ENCODE peak calls at places on chromosomes 6 and 20, in five cellular contexts. One of them, this sample, is unnamed.
A peak's percentile ranks its signal among the peaks of the same experiment; 100 is the strongest.

GRCh38 chr6:161748535-161749386 is 474.9 kb upstream of the AGPAT4 start:
- DNase-seq in left ventricle myocardium inferior: peak; percentile 29
- DNase-seq in fibroblast of lung: peak; percentile 33
- DNase-seq in esophagus squamous epithelium: no peak
- DNase-seq in HL-60: no peak
- DNase-seq in this sample: no peak

GRCh38 chr6:48213076-48213788 is 102.2 kb upstream of the PTCHD4 start:
- DNase-seq in fibroblast of lung: no peak
- DNase-seq in left ventricle myocardium inferior: no peak
- DNase-seq in HL-60: no peak
- DNase-seq in esophagus squamous epithelium: no peak
- DNase-seq in this sample: no peak

GRCh38 chr6:79158856-79159516 is 75.5 kb downstream of the HMGN3 start:
- DNase-seq in fibroblast of lung: no peak
- DNase-seq in esophagus squamous epithelium: no peak
- DNase-seq in HL-60: no peak
- DNase-seq in left ventricle myocardium inferior: no peak
- DNase-seq in this sample: no peak

GRCh38 chr6:161639772-161640171 is 365.9 kb upstream of the AGPAT4 start:
- DNase-seq in HL-60: no peak
- DNase-seq in left ventricle myocardium inferior: no peak
- DNase-seq in esophagus squamous epithelium: no peak
- DNase-seq in fibroblast of lung: no peak
- DNase-seq in this sample: no peak

GRCh38 chr6:4776967-4777925 is 1.0 kb downstream of the CDYL start:
- DNase-seq in fibroblast of lung: peak; percentile 47
- DNase-seq in left ventricle myocardium inferior: no peak
- DNase-seq in esophagus squamous epithelium: no peak
- DNase-seq in HL-60: no peak
- DNase-seq in this sample: no peak

GRCh38 chr20:32019156-32019510 is 8.9 kb downstream of the CCM2L start:
- DNase-seq in left ventricle myocardium inferior: no peak
- DNase-seq in fibroblast of lung: no peak
- DNase-seq in esophagus squamous epithelium: no peak
- DNase-seq in HL-60: no peak
- DNase-seq in this sample: no peak

GRCh38 chr20:48406462-48407235 is 421.1 kb downstream of the PREX1 start:
- DNase-seq in fibroblast of lung: no peak
- DNase-seq in left ventricle myocardium inferior: no peak
- DNase-seq in esophagus squamous epithelium: no peak
- DNase-seq in HL-60: no peak
- DNase-seq in this sample: no peak

GRCh38 chr6:151911401-151911800 is 103.9 kb downstream of the ESR1 start:
- DNase-seq in HL-60: no peak
- DNase-seq in left ventricle myocardium inferior: no peak
- DNase-seq in esophagus squamous epithelium: no peak
- DNase-seq in fibroblast of lung: no peak
- DNase-seq in this sample: no peak

GRCh38 chr6:125904871-125905270 is 51.7 kb upstream of the HINT3 start:
- DNase-seq in left ventricle myocardium inferior: no peak
- DNase-seq in HL-60: no peak
- DNase-seq in fibroblast of lung: no peak
- DNase-seq in esophagus squamous epithelium: no peak
- DNase-seq in this sample: no peak

GRCh38 chr6:169326067-169326799 is 72.6 kb upstream of the THBS2 start:
- DNase-seq in left ventricle myocardium inferior: no peak
- DNase-seq in esophagus squamous epithelium: no peak
- DNase-seq in fibroblast of lung: peak; percentile 59
- DNase-seq in HL-60: peak; percentile 7
- DNase-seq in this sample: no peak

GRCh38 chr6:44260451-44261297 is 3.3 kb upstream of the SLC35B2 start:
- DNase-seq in fibroblast of lung: no peak
- DNase-seq in HL-60: no peak
- DNase-seq in esophagus squamous epithelium: no peak
- DNase-seq in left ventricle myocardium inferior: no peak
- DNase-seq in this sample: no peak

GRCh38 chr6:79684821-79685220 is 53.7 kb downstream of the SH3BGRL2 start:
- DNase-seq in left ventricle myocardium inferior: no peak
- DNase-seq in esophagus squamous epithelium: no peak
- DNase-seq in fibroblast of lung: no peak
- DNase-seq in HL-60: no peak
- DNase-seq in this sample: no peak

GRCh38 chr6:30914854-30915590 is 984 bp downstream of the VARS2 start:
- DNase-seq in fibroblast of lung: no peak
- DNase-seq in esophagus squamous epithelium: no peak
- DNase-seq in left ventricle myocardium inferior: no peak
- DNase-seq in HL-60: no peak
- DNase-seq in this sample: no peak

GRCh38 chr20:57913156-57913930 is 203.5 kb upstream of the PMEPA1 start:
- DNase-seq in HL-60: no peak
- DNase-seq in left ventricle myocardium inferior: no peak
- DNase-seq in fibroblast of lung: no peak
- DNase-seq in esophagus squamous epithelium: no peak
- DNase-seq in this sample: no peak

GRCh38 chr6:16472349-16473069 is 234.1 kb downstream of the GMPR start:
- DNase-seq in fibroblast of lung: peak; percentile 89
- DNase-seq in HL-60: no peak
- DNase-seq in left ventricle myocardium inferior: no peak
- DNase-seq in esophagus squamous epithelium: no peak
- DNase-seq in this sample: no peak

GRCh38 chr20:8601542-8601912 is 467.4 kb upstream of the PLCB4 start:
- DNase-seq in fibroblast of lung: no peak
- DNase-seq in left ventricle myocardium inferior: no peak
- DNase-seq in esophagus squamous epithelium: no peak
- DNase-seq in HL-60: no peak
- DNase-seq in this sample: no peak

GRCh38 chr6:54718541-54719023 is 128.0 kb upstream of the FAM83B start:
- DNase-seq in left ventricle myocardium inferior: no peak
- DNase-seq in esophagus squamous epithelium: no peak
- DNase-seq in fibroblast of lung: no peak
- DNase-seq in HL-60: no peak
- DNase-seq in this sample: no peak

GRCh38 chr20:3380228-3381070 is 27.0 kb downstream of the DNAAF9 start:
- DNase-seq in fibroblast of lung: no peak
- DNase-seq in esophagus squamous epithelium: no peak
- DNase-seq in left ventricle myocardium inferior: no peak
- DNase-seq in HL-60: no peak
- DNase-seq in this sample: no peak

GRCh38 chr6:148885920-148886845 is 139.4 kb downstream of the UST start:
- DNase-seq in esophagus squamous epithelium: no peak
- DNase-seq in fibroblast of lung: no peak
- DNase-seq in left ventricle myocardium inferior: no peak
- DNase-seq in HL-60: no peak
- DNase-seq in this sample: no peak

GRCh38 chr20:51570755-51571469 is 28.4 kb upstream of the NFATC2 start:
- DNase-seq in left ventricle myocardium inferior: peak; percentile 60
- DNase-seq in fibroblast of lung: peak; percentile 31
- DNase-seq in HL-60: no peak
- DNase-seq in esophagus squamous epithelium: no peak
- DNase-seq in this sample: peak; percentile 83

GRCh38 chr20:13800728-13801134 is 15.9 kb downstream of the NDUFAF5 start:
- DNase-seq in HL-60: no peak
- DNase-seq in fibroblast of lung: peak; percentile 96
- DNase-seq in left ventricle myocardium inferior: peak; percentile 94
- DNase-seq in esophagus squamous epithelium: peak; percentile 33
- DNase-seq in this sample: peak; percentile 79

GRCh38 chr6:167287513-167288048 is 3.5 kb upstream of the UNC93A start:
- DNase-seq in fibroblast of lung: no peak
- DNase-seq in left ventricle myocardium inferior: no peak
- DNase-seq in HL-60: no peak
- DNase-seq in esophagus squamous epithelium: no peak
- DNase-seq in this sample: no peak

GRCh38 chr20:62027116-62027515 is 38.6 kb downstream of the TAF4 start:
- DNase-seq in left ventricle myocardium inferior: no peak
- DNase-seq in esophagus squamous epithelium: no peak
- DNase-seq in HL-60: no peak
- DNase-seq in fibroblast of lung: no peak
- DNase-seq in this sample: no peak

GRCh38 chr6:36730424-36731380 is 33.1 kb downstream of the RAB44 start:
- DNase-seq in HL-60: no peak
- DNase-seq in left ventricle myocardium inferior: no peak
- DNase-seq in fibroblast of lung: no peak
- DNase-seq in esophagus squamous epithelium: no peak
- DNase-seq in this sample: no peak

GRCh38 chr6:57294829-57295228 is 22.6 kb upstream of the PRIM2 start:
- DNase-seq in left ventricle myocardium inferior: no peak
- DNase-seq in HL-60: no peak
- DNase-seq in fibroblast of lung: peak; percentile 68
- DNase-seq in esophagus squamous epithelium: no peak
- DNase-seq in this sample: peak; percentile 70

GRCh38 chr20:561437-562231 is 18.0 kb upstream of the CSNK2A1 start:
- DNase-seq in esophagus squamous epithelium: no peak
- DNase-seq in left ventricle myocardium inferior: peak; percentile 56
- DNase-seq in fibroblast of lung: peak; percentile 65
- DNase-seq in HL-60: no peak
- DNase-seq in this sample: peak; percentile 82

GRCh38 chr6:43628392-43629103 is 516 bp downstream of the GTPBP2 start:
- DNase-seq in left ventricle myocardium inferior: peak; percentile 31
- DNase-seq in HL-60: peak; percentile 57
- DNase-seq in fibroblast of lung: peak; percentile 50
- DNase-seq in esophagus squamous epithelium: no peak
- DNase-seq in this sample: no peak

GRCh38 chr20:16821211-16822089 is 73.3 kb downstream of the OTOR start:
- DNase-seq in HL-60: no peak
- DNase-seq in esophagus squamous epithelium: no peak
- DNase-seq in left ventricle myocardium inferior: no peak
- DNase-seq in fibroblast of lung: peak; percentile 48
- DNase-seq in this sample: no peak

GRCh38 chr6:119346914-119347313 is 2.6 kb downstream of the MAN1A1 start:
- DNase-seq in fibroblast of lung: no peak
- DNase-seq in HL-60: no peak
- DNase-seq in left ventricle myocardium inferior: no peak
- DNase-seq in esophagus squamous epithelium: no peak
- DNase-seq in this sample: no peak

GRCh38 chr6:11398451-11399326 is 138.9 kb upstream of the TMEM170B start:
- DNase-seq in esophagus squamous epithelium: no peak
- DNase-seq in HL-60: no peak
- DNase-seq in fibroblast of lung: peak; percentile 50
- DNase-seq in left ventricle myocardium inferior: no peak
- DNase-seq in this sample: no peak

GRCh38 chr20:25178563-25179438 is 16.7 kb upstream of the ENTPD6 start:
- DNase-seq in fibroblast of lung: peak; percentile 98
- DNase-seq in HL-60: no peak
- DNase-seq in esophagus squamous epithelium: no peak
- DNase-seq in left ventricle myocardium inferior: no peak
- DNase-seq in this sample: no peak

GRCh38 chr6:73964455-73964854 is 268.5 kb downstream of the CD109 start:
- DNase-seq in HL-60: no peak
- DNase-seq in fibroblast of lung: no peak
- DNase-seq in left ventricle myocardium inferior: no peak
- DNase-seq in esophagus squamous epithelium: no peak
- DNase-seq in this sample: no peak

GRCh38 chr20:61710108-61710507 is 355.6 kb downstream of the TAF4 start:
- DNase-seq in fibroblast of lung: no peak
- DNase-seq in left ventricle myocardium inferior: no peak
- DNase-seq in esophagus squamous epithelium: no peak
- DNase-seq in HL-60: no peak
- DNase-seq in this sample: no peak

GRCh38 chr6:37582309-37582708 is 82.6 kb upstream of the CCDC167 start:
- DNase-seq in HL-60: no peak
- DNase-seq in fibroblast of lung: no peak
- DNase-seq in esophagus squamous epithelium: no peak
- DNase-seq in left ventricle myocardium inferior: no peak
- DNase-seq in this sample: no peak

GRCh38 chr6:168903638-168904345 is 349.9 kb downstream of the THBS2 start:
- DNase-seq in esophagus squamous epithelium: no peak
- DNase-seq in left ventricle myocardium inferior: no peak
- DNase-seq in HL-60: no peak
- DNase-seq in fibroblast of lung: no peak
- DNase-seq in this sample: no peak

GRCh38 chr20:43983359-43983758 is 68.7 kb downstream of the TOX2 start:
- DNase-seq in HL-60: no peak
- DNase-seq in fibroblast of lung: no peak
- DNase-seq in esophagus squamous epithelium: no peak
- DNase-seq in left ventricle myocardium inferior: no peak
- DNase-seq in this sample: no peak
- TF ChIP-seq CTCF in HL-60: no peak
- TF ChIP-seq CTCF in fibroblast of lung: peak; percentile 28
- TF ChIP-seq CTCF in esophagus squamous epithelium: no peak
- TF ChIP-seq CTCF in left ventricle myocardium inferior: peak; percentile 29
- TF ChIP-seq CTCF in this sample: no peak

GRCh38 chr20:45832619-45833018 is 980 bp upstream of the SNX21 start:
- DNase-seq in HL-60: no peak
- DNase-seq in left ventricle myocardium inferior: no peak
- DNase-seq in esophagus squamous epithelium: no peak
- DNase-seq in fibroblast of lung: no peak
- DNase-seq in this sample: no peak

GRCh38 chr20:45835230-45836224 is 1.9 kb downstream of the SNX21 start:
- DNase-seq in HL-60: no peak
- DNase-seq in esophagus squamous epithelium: no peak
- DNase-seq in left ventricle myocardium inferior: peak; percentile 57
- DNase-seq in fibroblast of lung: peak; percentile 91
- DNase-seq in this sample: peak; percentile 88

GRCh38 chr20:45833030-45833882 is at the start of gene SNX21:
- DNase-seq in left ventricle myocardium inferior: peak; percentile 89
- DNase-seq in HL-60: peak; percentile 89
- DNase-seq in fibroblast of lung: peak; percentile 96
- DNase-seq in esophagus squamous epithelium: no peak
- DNase-seq in this sample: peak; percentile 95

GRCh38 chr20:45834797-45835161 is 1.2 kb downstream of the SNX21 start:
- DNase-seq in HL-60: no peak
- DNase-seq in left ventricle myocardium inferior: no peak
- DNase-seq in esophagus squamous epithelium: no peak
- DNase-seq in fibroblast of lung: no peak
- DNase-seq in this sample: no peak

GRCh38 chr20:45833883-45834796 is 541 bp downstream of the SNX21 start:
- DNase-seq in esophagus squamous epithelium: no peak
- DNase-seq in fibroblast of lung: peak; percentile 73
- DNase-seq in HL-60: no peak
- DNase-seq in left ventricle myocardium inferior: peak; percentile 79
- DNase-seq in this sample: peak; percentile 78
- H3K27ac ChIP-seq in esophagus squamous epithelium: peak overlapping the region; percentile 95
- H3K27ac ChIP-seq in fibroblast of lung: peak overlapping the region; percentile 90
- H3K27ac ChIP-seq in HL-60: peak overlapping the region; percentile 51
- H3K27ac ChIP-seq in left ventricle myocardium inferior: peak overlapping the region; percentile 96
- H3K27ac ChIP-seq in this sample: peak overlapping the region; percentile 97

GRCh38 chr6:331622-332521 is 39.6 kb downstream of the DUSP22 start:
- DNase-seq in fibroblast of lung: no peak
- DNase-seq in HL-60: no peak
- DNase-seq in left ventricle myocardium inferior: no peak
- DNase-seq in esophagus squamous epithelium: no peak
- DNase-seq in this sample: no peak
- TF ChIP-seq CTCF in fibroblast of lung: no peak
- TF ChIP-seq CTCF in HL-60: no peak
- TF ChIP-seq CTCF in left ventricle myocardium inferior: no peak
- TF ChIP-seq CTCF in esophagus squamous epithelium: no peak
- TF ChIP-seq CTCF in this sample: no peak

GRCh38 chr6:75611011-75611701 is 9.5 kb downstream of the SENP6 start:
- DNase-seq in left ventricle myocardium inferior: no peak
- DNase-seq in fibroblast of lung: no peak
- DNase-seq in HL-60: no peak
- DNase-seq in esophagus squamous epithelium: no peak
- DNase-seq in this sample: no peak
- H3K27ac ChIP-seq in left ventricle myocardium inferior: peak overlapping the region; percentile 66
- H3K27ac ChIP-seq in fibroblast of lung: no peak overlapping the region
- H3K27ac ChIP-seq in HL-60: no peak overlapping the region
- H3K27ac ChIP-seq in esophagus squamous epithelium: no peak overlapping the region
- H3K27ac ChIP-seq in this sample: no peak overlapping the region